ENCODE peak calls at places on chromosomes 2 and 18, in five cellular contexts. One of them, this sample, is unnamed.

GRCh38 chr18:9335255-9336045 is 877 bp downstream of the TWSG1 start:
- DNase-seq in activated CD4-positive, CD25-positive, alpha-beta regulatory T cell: no peak
- DNase-seq in adrenal gland: no peak
- DNase-seq in cardiac fibroblast: peak; percentile 42
- DNase-seq in mammary epithelial cell: no peak
- DNase-seq in this sample: peak; percentile 37

GRCh38 chr18:46953195-46953594 is 35.8 kb downstream of the KATNAL2 start:
- DNase-seq in activated CD4-positive, CD25-positive, alpha-beta regulatory T cell: no peak
- DNase-seq in adrenal gland: no peak
- DNase-seq in cardiac fibroblast: no peak
- DNase-seq in mammary epithelial cell: no peak
- DNase-seq in this sample: no peak

GRCh38 chr2:39568116-39568515 is 97.6 kb upstream of the TMEM178A start:
- DNase-seq in activated CD4-positive, CD25-positive, alpha-beta regulatory T cell: no peak
- DNase-seq in adrenal gland: no peak
- DNase-seq in cardiac fibroblast: no peak
- DNase-seq in mammary epithelial cell: no peak
- DNase-seq in this sample: no peak

GRCh38 chr2:212957624-212958023 is 193.8 kb downstream of the IKZF2 start:
- DNase-seq in activated CD4-positive, CD25-positive, alpha-beta regulatory T cell: no peak
- DNase-seq in adrenal gland: no peak
- DNase-seq in cardiac fibroblast: no peak
- DNase-seq in mammary epithelial cell: no peak
- DNase-seq in this sample: no peak

GRCh38 chr2:196316050-196316430 is 144.7 kb upstream of the STK17B start:
- DNase-seq in activated CD4-positive, CD25-positive, alpha-beta regulatory T cell: no peak
- DNase-seq in adrenal gland: no peak
- DNase-seq in cardiac fibroblast: no peak
- DNase-seq in mammary epithelial cell: no peak
- DNase-seq in this sample: no peak

GRCh38 chr2:234949762-234950434 is 1.9 kb upstream of the SH3BP4 start:
- DNase-seq in activated CD4-positive, CD25-positive, alpha-beta regulatory T cell: no peak
- DNase-seq in adrenal gland: no peak
- DNase-seq in cardiac fibroblast: peak; percentile 78
- DNase-seq in mammary epithelial cell: peak; percentile 99
- DNase-seq in this sample: peak; percentile 66

GRCh38 chr2:241818943-241819270 is 9.9 kb downstream of the NEU4 start:
- DNase-seq in activated CD4-positive, CD25-positive, alpha-beta regulatory T cell: no peak
- DNase-seq in adrenal gland: no peak
- DNase-seq in cardiac fibroblast: no peak
- DNase-seq in mammary epithelial cell: no peak
- DNase-seq in this sample: no peak

GRCh38 chr2:36463365-36463764 is 107.8 kb downstream of the CRIM1 start:
- DNase-seq in activated CD4-positive, CD25-positive, alpha-beta regulatory T cell: no peak
- DNase-seq in adrenal gland: no peak
- DNase-seq in cardiac fibroblast: no peak
- DNase-seq in mammary epithelial cell: no peak
- DNase-seq in this sample: no peak

GRCh38 chr2:18413794-18414396 is 146.6 kb downstream of the RDH14 start:
- DNase-seq in activated CD4-positive, CD25-positive, alpha-beta regulatory T cell: no peak
- DNase-seq in adrenal gland: peak; percentile 54
- DNase-seq in cardiac fibroblast: peak; percentile 81
- DNase-seq in mammary epithelial cell: peak; percentile 78
- DNase-seq in this sample: peak; percentile 17

GRCh38 chr2:16014041-16014787 is 73.9 kb downstream of the MYCN start:
- DNase-seq in activated CD4-positive, CD25-positive, alpha-beta regulatory T cell: no peak
- DNase-seq in adrenal gland: no peak
- DNase-seq in cardiac fibroblast: no peak
- DNase-seq in mammary epithelial cell: no peak
- DNase-seq in this sample: peak; percentile 79

GRCh38 chr18:21115519-21116411 is 4.2 kb upstream of the ROCK1 start:
- DNase-seq in activated CD4-positive, CD25-positive, alpha-beta regulatory T cell: no peak
- DNase-seq in adrenal gland: no peak
- DNase-seq in cardiac fibroblast: peak; percentile 39
- DNase-seq in mammary epithelial cell: no peak
- DNase-seq in this sample: no peak

GRCh38 chr2:28063492-28063962 is 173.0 kb downstream of the BABAM2 start:
- DNase-seq in activated CD4-positive, CD25-positive, alpha-beta regulatory T cell: no peak
- DNase-seq in adrenal gland: no peak
- DNase-seq in cardiac fibroblast: peak; percentile 21
- DNase-seq in mammary epithelial cell: no peak
- DNase-seq in this sample: no peak

GRCh38 chr2:98664323-98664722 is 55.9 kb downstream of the UNC50 start:
- DNase-seq in activated CD4-positive, CD25-positive, alpha-beta regulatory T cell: no peak
- DNase-seq in adrenal gland: no peak
- DNase-seq in cardiac fibroblast: no peak
- DNase-seq in mammary epithelial cell: peak; percentile 88
- DNase-seq in this sample: no peak

GRCh38 chr2:108309903-108310302 is 21.2 kb downstream of the SULT1C2 start:
- DNase-seq in activated CD4-positive, CD25-positive, alpha-beta regulatory T cell: no peak
- DNase-seq in adrenal gland: no peak
- DNase-seq in cardiac fibroblast: no peak
- DNase-seq in mammary epithelial cell: no peak
- DNase-seq in this sample: no peak

GRCh38 chr18:39870586-39870985 is 2084.4 kb upstream of the PIK3C3 start:
- DNase-seq in activated CD4-positive, CD25-positive, alpha-beta regulatory T cell: no peak
- DNase-seq in adrenal gland: no peak
- DNase-seq in cardiac fibroblast: no peak
- DNase-seq in mammary epithelial cell: peak; percentile 5
- DNase-seq in this sample: no peak

GRCh38 chr2:10159486-10160160 is 37.1 kb downstream of the RRM2 start:
- DNase-seq in activated CD4-positive, CD25-positive, alpha-beta regulatory T cell: no peak
- DNase-seq in adrenal gland: no peak
- DNase-seq in cardiac fibroblast: no peak
- DNase-seq in mammary epithelial cell: no peak
- DNase-seq in this sample: peak; percentile 37

GRCh38 chr2:192499476-192499875 is 304.7 kb upstream of the TMEFF2 start:
- DNase-seq in activated CD4-positive, CD25-positive, alpha-beta regulatory T cell: no peak
- DNase-seq in adrenal gland: no peak
- DNase-seq in cardiac fibroblast: peak; percentile 48
- DNase-seq in mammary epithelial cell: peak; percentile 51
- DNase-seq in this sample: no peak

GRCh38 chr2:162888641-162889040 is 50.1 kb upstream of the KCNH7 start:
- DNase-seq in activated CD4-positive, CD25-positive, alpha-beta regulatory T cell: no peak
- DNase-seq in adrenal gland: no peak
- DNase-seq in cardiac fibroblast: peak; percentile 31
- DNase-seq in mammary epithelial cell: no peak
- DNase-seq in this sample: no peak

GRCh38 chr2:660477-661214 is 16.6 kb downstream of the TMEM18 start:
- DNase-seq in activated CD4-positive, CD25-positive, alpha-beta regulatory T cell: no peak
- DNase-seq in adrenal gland: no peak
- DNase-seq in cardiac fibroblast: no peak
- DNase-seq in mammary epithelial cell: no peak
- DNase-seq in this sample: no peak

GRCh38 chr2:168583710-168584521 is 127.8 kb downstream of the CERS6 start:
- DNase-seq in activated CD4-positive, CD25-positive, alpha-beta regulatory T cell: no peak
- DNase-seq in adrenal gland: peak; percentile 35
- DNase-seq in cardiac fibroblast: peak; percentile 67
- DNase-seq in mammary epithelial cell: peak; percentile 91
- DNase-seq in this sample: no peak

GRCh38 chr2:231673348-231673770 is 35.0 kb upstream of the PTMA start:
- DNase-seq in activated CD4-positive, CD25-positive, alpha-beta regulatory T cell: no peak
- DNase-seq in adrenal gland: peak; percentile 49
- DNase-seq in cardiac fibroblast: peak; percentile 41
- DNase-seq in mammary epithelial cell: no peak
- DNase-seq in this sample: no peak

GRCh38 chr2:69453475-69454129 is 16.4 kb upstream of the NFU1 start:
- DNase-seq in activated CD4-positive, CD25-positive, alpha-beta regulatory T cell: no peak
- DNase-seq in adrenal gland: no peak
- DNase-seq in cardiac fibroblast: no peak
- DNase-seq in mammary epithelial cell: no peak
- DNase-seq in this sample: no peak

GRCh38 chr2:111702119-111702808 is 181.7 kb downstream of the ANAPC1 start:
- DNase-seq in activated CD4-positive, CD25-positive, alpha-beta regulatory T cell: peak; percentile 14
- DNase-seq in adrenal gland: peak; percentile 63
- DNase-seq in cardiac fibroblast: peak; percentile 69
- DNase-seq in mammary epithelial cell: peak; percentile 58
- DNase-seq in this sample: peak; percentile 24

GRCh38 chr2:27622921-27623384 is 5.9 kb downstream of the CCDC121 start:
- DNase-seq in activated CD4-positive, CD25-positive, alpha-beta regulatory T cell: no peak
- DNase-seq in adrenal gland: no peak
- DNase-seq in cardiac fibroblast: peak; percentile 63
- DNase-seq in mammary epithelial cell: peak; percentile 33
- DNase-seq in this sample: no peak

GRCh38 chr18:3248062-3248669 is 565 bp downstream of the MYL12A start:
- DNase-seq in activated CD4-positive, CD25-positive, alpha-beta regulatory T cell: no peak
- DNase-seq in adrenal gland: peak; percentile 52
- DNase-seq in cardiac fibroblast: peak; percentile 60
- DNase-seq in mammary epithelial cell: no peak
- DNase-seq in this sample: peak; percentile 38